ENCODE peak calls at places on chromosomes 7 and 10, in six cellular contexts. P is cardiac muscle cell, Q is lower leg skin, C is body of pancreas, I is aorta, R is IMR-90. E is an unnamed sample.

GRCh38 chr7:1567082-1567771 is 2.6 kb downstream of the PSMG3 start:
- DNase-seq in P (no peak), Q (peak), I (no peak), R (peak), C (no peak), E (peak)

GRCh38 chr10:101848894-101849351 is 5.3 kb upstream of the KCNIP2 start:
- DNase-seq in C (no peak), R (no peak), P (peak), I (no peak), Q (no peak), E (peak)

GRCh38 chr7:929311-929711 is 25.2 kb downstream of the ADAP1 start:
- DNase-seq in Q (no peak), C (no peak), P (no peak), R (no peak), I (peak), E (peak)

GRCh38 chr7:36129048-36129534 is 24.0 kb upstream of the EEPD1 start:
- DNase-seq in C (peak), R (peak), P (peak), Q (peak), I (no peak), E (no peak)

GRCh38 chr10:24457661-24458318 is 248.9 kb downstream of the KIAA1217 start:
- DNase-seq in P (no peak), R (no peak), Q (no peak), I (no peak), C (no peak), E (no peak)

GRCh38 chr7:76217942-76218566 is 16.4 kb downstream of the SRRM3 start:
- DNase-seq in Q (no peak), P (no peak), I (no peak), C (no peak), R (no peak), E (no peak)

GRCh38 chr7:112989531-112989930 is 97.1 kb downstream of the GPR85 start:
- DNase-seq in P (no peak), C (no peak), Q (no peak), R (peak), I (no peak), E (no peak)

GRCh38 chr10:53786236-53786635 is 1013.7 kb upstream of the MBL2 start:
- DNase-seq in P (no peak), Q (no peak), R (no peak), I (no peak), C (no peak), E (no peak)

GRCh38 chr10:45553613-45554012 is 119.0 kb downstream of the ZFAND4 start:
- DNase-seq in R (no peak), C (no peak), Q (no peak), I (no peak), P (no peak), E (no peak)

GRCh38 chr7:121313793-121314676 is 14.8 kb upstream of the WNT16 start:
- DNase-seq in I (no peak), Q (no peak), C (no peak), R (no peak), P (peak), E (peak)

GRCh38 chr10:75083972-75084833 is 27.3 kb upstream of the SAMD8 start:
- DNase-seq in Q (no peak), P (peak), C (no peak), R (peak), I (no peak), E (peak)

GRCh38 chr7:158559356-158559755 is 28.3 kb downstream of the PTPRN2 start:
- DNase-seq in R (no peak), I (no peak), C (no peak), P (no peak), Q (no peak), E (no peak)

GRCh38 chr7:158449266-158449665 is 138.4 kb downstream of the PTPRN2 start:
- DNase-seq in R (no peak), I (no peak), C (no peak), Q (no peak), P (no peak), E (no peak)

GRCh38 chr10:71648595-71649320 is 70.8 kb downstream of the C10orf105 start:
- DNase-seq in I (no peak), R (no peak), P (no peak), C (no peak), Q (no peak), E (no peak)

GRCh38 chr7:38206071-38206470 is 28.0 kb downstream of the STARD3NL start:
- DNase-seq in R (no peak), C (no peak), I (no peak), Q (no peak), P (no peak), E (no peak)

GRCh38 chr7:7969306-7970112 is 913 bp downstream of the GLCCI1 start:
- DNase-seq in I (peak), Q (peak), R (peak), P (peak), C (peak), E (no peak)

GRCh38 chr10:31340343-31340742 is 21.3 kb downstream of the ZEB1 start:
- DNase-seq in Q (no peak), C (no peak), P (peak), R (no peak), I (no peak), E (no peak)

GRCh38 chr10:5461914-5462840 is 37.2 kb downstream of the CALML5 start:
- DNase-seq in Q (no peak), C (no peak), I (no peak), P (peak), R (peak), E (no peak)

GRCh38 chr7:49852619-49853462 is 79.4 kb downstream of the VWC2 start:
- DNase-seq in C (peak), I (no peak), Q (peak), P (peak), R (peak), E (no peak)

GRCh38 chr10:67923551-67923950 is 39.1 kb downstream of the SIRT1 start:
- DNase-seq in P (peak), I (no peak), R (no peak), Q (no peak), C (no peak), E (no peak)

GRCh38 chr7:112500619-112501018 is 19.8 kb downstream of the LSMEM1 start:
- DNase-seq in P (no peak), C (no peak), Q (no peak), R (no peak), I (no peak), E (no peak)

GRCh38 chr10:73119457-73119856 is 9.2 kb downstream of the NUDT13 start:
- DNase-seq in C (no peak), R (no peak), P (no peak), I (no peak), Q (no peak), E (no peak)

GRCh38 chr10:17607603-17608332 is 9.4 kb downstream of the HACD1 start:
- DNase-seq in C (no peak), R (peak), P (peak), Q (no peak), I (no peak), E (no peak)
- H3K4me3 ChIP-seq in C (no peak), R (no peak), P (no peak), Q (no peak), I (no peak), E (no peak)

DNA sequence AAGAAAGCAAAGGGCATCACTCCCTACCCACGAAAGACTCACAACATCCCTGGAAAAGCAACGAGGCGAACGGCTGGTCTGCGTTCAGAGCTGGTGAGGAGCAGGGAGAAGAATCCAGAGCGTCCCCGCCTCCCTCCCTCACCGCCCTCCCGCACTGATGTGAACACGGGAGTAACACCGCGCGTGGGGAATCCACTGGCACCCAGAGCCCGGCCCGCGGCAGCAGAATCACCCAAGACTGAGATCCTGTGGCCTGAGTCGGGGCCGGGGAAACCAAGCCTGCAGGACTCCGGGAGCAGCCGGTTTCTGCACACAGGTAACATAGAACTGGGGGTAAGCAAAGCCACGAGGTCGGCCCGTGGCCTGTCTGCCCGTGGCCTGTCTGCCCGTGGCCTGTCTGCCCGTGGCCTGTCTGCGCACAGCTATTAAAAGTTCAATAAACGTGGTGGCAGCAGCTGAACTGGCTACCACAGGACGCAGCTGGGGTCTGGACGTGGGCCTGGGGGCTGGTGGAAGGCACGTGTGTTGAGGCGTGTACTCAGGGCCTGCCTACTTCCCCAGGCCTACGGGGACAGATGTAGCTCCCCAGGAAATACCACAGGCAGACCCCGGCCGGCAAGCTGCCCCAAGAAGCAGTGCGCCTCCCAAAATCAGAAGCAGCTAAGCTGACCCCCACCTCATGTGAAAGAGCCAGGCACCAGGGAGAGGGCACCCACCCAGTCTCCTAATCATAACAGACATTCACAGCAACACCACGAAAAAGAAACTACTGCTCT is 23.0 kb downstream of the DIP2C start:
- DNase-seq in P (no peak), C (no peak), Q (no peak), I (no peak), R (no peak), E (no peak)
- H3K4me3 ChIP-seq in P (no peak), C (no peak), Q (no peak), I (no peak), R (peak), E (no peak)

DNA sequence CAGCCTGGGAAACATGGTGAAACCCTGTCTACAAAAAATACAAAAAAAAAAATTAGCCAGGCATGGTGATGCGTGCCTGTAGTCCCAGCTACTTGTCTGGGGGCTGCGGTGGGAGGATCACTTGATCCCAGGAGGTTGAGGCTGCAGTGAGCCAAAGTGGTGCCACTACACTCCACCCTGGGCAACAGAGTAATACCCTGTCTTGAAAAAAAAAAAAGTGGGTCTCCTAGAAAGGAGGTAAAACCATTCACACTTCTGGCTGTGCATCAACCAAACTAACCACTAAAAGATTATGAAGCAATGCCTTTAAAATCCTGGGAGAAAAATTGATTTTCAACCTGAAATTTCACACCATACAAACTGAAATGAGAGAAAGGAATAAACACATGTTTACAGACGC is 35.4 kb upstream of the C10orf71 start:
- DNase-seq in C (no peak), Q (no peak), I (no peak), P (no peak), R (no peak), E (no peak)
- H3K4me3 ChIP-seq in C (no peak), Q (no peak), I (no peak), P (no peak), R (no peak), E (no peak)

GRCh38 chr7:30321992-30322637 is 37.7 kb downstream of the ZNRF2 start:
- DNase-seq in P (peak), C (no peak), Q (peak), R (no peak), I (no peak), E (no peak)
- H3K4me3 ChIP-seq in P (no peak), C (no peak), Q (no peak), R (no peak), I (no peak), E (peak)

GRCh38 chr10:128047337-128047736 is 78.9 kb downstream of the MKI67 start:
- DNase-seq in P (peak), C (no peak), Q (peak), I (peak), R (no peak), E (no peak)

GRCh38 chr10:128044961-128045832 is 81.0 kb downstream of the MKI67 start:
- DNase-seq in I (peak), Q (no peak), P (no peak), R (no peak), C (no peak), E (no peak)

GRCh38 chr10:128046156-128046933 is 79.9 kb downstream of the MKI67 start:
- DNase-seq in C (no peak), I (peak), R (no peak), P (no peak), Q (no peak), E (no peak)

GRCh38 chr10:128046934-128047251 is 79.3 kb downstream of the MKI67 start:
- DNase-seq in P (no peak), Q (no peak), C (no peak), R (no peak), I (peak), E (no peak)

GRCh38 chr10:128045833-128046120 is 80.4 kb downstream of the MKI67 start:
- DNase-seq in P (no peak), Q (no peak), R (no peak), C (no peak), I (no peak), E (no peak)
- H3K4me3 ChIP-seq in P (no peak), Q (no peak), R (no peak), C (no peak), I (no peak), E (no peak)

GRCh38 chr7:151233804-151234203 is 1.5 kb downstream of the CHPF2 start:
- DNase-seq in I (no peak), R (no peak), Q (no peak), P (no peak), C (no peak), E (no peak)
- H3K4me3 ChIP-seq in I (no peak), R (peak), Q (no peak), P (no peak), C (no peak), E (peak)

DNA sequence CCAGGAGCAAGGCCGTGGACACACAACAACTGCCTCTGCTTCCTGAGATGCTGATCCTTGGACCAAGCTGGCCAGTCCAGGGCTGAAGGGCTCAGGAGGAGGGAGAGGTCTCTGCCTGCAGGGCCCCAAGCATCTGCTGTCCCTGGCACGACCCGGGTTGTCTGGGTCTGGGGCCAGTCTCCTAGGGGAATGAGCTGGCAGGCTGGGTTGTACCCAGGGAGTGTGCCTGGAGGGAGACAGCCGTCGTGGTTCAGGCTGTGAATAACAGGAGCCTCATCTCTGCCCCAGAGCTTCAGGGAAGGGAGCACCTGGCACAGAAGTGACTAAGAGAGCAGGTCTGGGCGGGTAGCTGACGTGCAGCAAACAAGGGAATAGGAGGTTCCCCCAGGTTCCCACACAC is 17.9 kb upstream of the SERPINE1 start:
- DNase-seq in I (no peak), P (no peak), C (no peak), R (no peak), Q (peak), E (no peak)
- H3K4me3 ChIP-seq in I (no peak), P (no peak), C (no peak), R (no peak), Q (no peak), E (no peak)

E was measured in skeletal muscle cell.